ENCODE peak calls at places on chromosome 16, in four cellular contexts. One of them, this sample, is unnamed.

GRCh38 chr16:81401035-81401950 is 43.3 kb upstream of the CMIP start:
- DNase-seq in H1: no peak
- DNase-seq in H9: no peak
- DNase-seq in IMR-90: peak
- DNase-seq in this sample: no peak

GRCh38 chr16:55510185-55510805 is 1.4 kb downstream of the LPCAT2 start:
- DNase-seq in H9: no peak
- DNase-seq in IMR-90: no peak
- DNase-seq in H1: no peak
- DNase-seq in this sample: no peak

GRCh38 chr16:87658564-87659225 is 56.4 kb downstream of the JPH3 start:
- DNase-seq in IMR-90: no peak
- DNase-seq in H1: no peak
- DNase-seq in H9: peak
- DNase-seq in this sample: no peak

GRCh38 chr16:67683767-67684166 is 17.2 kb downstream of the C16orf86 start:
- DNase-seq in H9: no peak
- DNase-seq in IMR-90: no peak
- DNase-seq in H1: no peak
- DNase-seq in this sample: no peak

GRCh38 chr16:89599451-89599858 is 14.0 kb upstream of the DPEP1 start:
- DNase-seq in H1: peak
- DNase-seq in IMR-90: no peak
- DNase-seq in H9: peak
- DNase-seq in this sample: peak

GRCh38 chr16:67673712-67674580 is 7.3 kb downstream of the C16orf86 start:
- DNase-seq in IMR-90: no peak
- DNase-seq in H9: no peak
- DNase-seq in H1: no peak
- DNase-seq in this sample: no peak

GRCh38 chr16:84198401-84198800 is 7.4 kb downstream of the ADAD2 start:
- DNase-seq in H9: no peak
- DNase-seq in H1: no peak
- DNase-seq in IMR-90: peak
- DNase-seq in this sample: no peak

GRCh38 chr16:89541792-89542191 is 18.7 kb upstream of the RPL13 start:
- DNase-seq in IMR-90: no peak
- DNase-seq in H1: no peak
- DNase-seq in H9: no peak
- DNase-seq in this sample: no peak

GRCh38 chr16:66471696-66472393 is 44.8 kb downstream of the BEAN1 start:
- DNase-seq in IMR-90: no peak
- DNase-seq in H1: no peak
- DNase-seq in H9: peak
- DNase-seq in this sample: peak

GRCh38 chr16:2955779-2956565 is 8.1 kb upstream of the KREMEN2 start:
- DNase-seq in IMR-90: no peak
- DNase-seq in H1: no peak
- DNase-seq in H9: peak
- DNase-seq in this sample: no peak

GRCh38 chr16:77944631-77945030 is 77.7 kb upstream of the CLEC3A start:
- DNase-seq in IMR-90: no peak
- DNase-seq in H9: no peak
- DNase-seq in H1: no peak
- DNase-seq in this sample: no peak

GRCh38 chr16:80569440-80570105 is 28.8 kb downstream of the DYNLRB2 start:
- DNase-seq in IMR-90: peak
- DNase-seq in H9: no peak
- DNase-seq in H1: no peak
- DNase-seq in this sample: no peak

GRCh38 chr16:57607676-57608461 is 20.6 kb upstream of the ADGRG1 start:
- DNase-seq in H1: no peak
- DNase-seq in H9: peak
- DNase-seq in IMR-90: no peak
- DNase-seq in this sample: no peak

GRCh38 chr16:47079883-47080282 is 63.9 kb downstream of the NETO2 start:
- DNase-seq in IMR-90: no peak
- DNase-seq in H9: no peak
- DNase-seq in H1: no peak
- DNase-seq in this sample: no peak

GRCh38 chr16:57941016-57941656 is 29.8 kb downstream of the CNGB1 start:
- DNase-seq in H1: no peak
- DNase-seq in IMR-90: no peak
- DNase-seq in H9: no peak
- DNase-seq in this sample: no peak

GRCh38 chr16:31177136-31177535 is 2.8 kb upstream of the FUS start:
- DNase-seq in H1: no peak
- DNase-seq in IMR-90: peak
- DNase-seq in H9: no peak
- DNase-seq in this sample: no peak

GRCh38 chr16:59202463-59202862 is 468.3 kb upstream of the GOT2 start:
- DNase-seq in H1: no peak
- DNase-seq in H9: no peak
- DNase-seq in IMR-90: no peak
- DNase-seq in this sample: no peak

GRCh38 chr16:30774367-30775130 is 12.4 kb downstream of the RNF40 start:
- DNase-seq in H1: no peak
- DNase-seq in H9: no peak
- DNase-seq in IMR-90: no peak
- DNase-seq in this sample: peak

GRCh38 chr16:55846598-55847346 is 13.9 kb upstream of the CES1 start:
- DNase-seq in H9: no peak
- DNase-seq in H1: no peak
- DNase-seq in IMR-90: no peak
- DNase-seq in this sample: no peak

GRCh38 chr16:2046125-2046888 is 1.3 kb downstream of the NTHL1 start:
- DNase-seq in H1: no peak
- DNase-seq in IMR-90: no peak
- DNase-seq in H9: no peak
- DNase-seq in this sample: no peak

GRCh38 chr16:66152841-66153525 is 213.5 kb upstream of the CDH5 start:
- DNase-seq in H1: no peak
- DNase-seq in IMR-90: peak
- DNase-seq in H9: no peak
- DNase-seq in this sample: no peak

GRCh38 chr16:81881228-81881627 is 102.1 kb downstream of the PLCG2 start:
- DNase-seq in H9: no peak
- DNase-seq in IMR-90: no peak
- DNase-seq in H1: no peak
- DNase-seq in this sample: no peak

GRCh38 chr16:75789237-75789636 is 62.9 kb upstream of the CPHXL start:
- DNase-seq in IMR-90: peak
- DNase-seq in H9: no peak
- DNase-seq in H1: no peak
- DNase-seq in this sample: peak

GRCh38 chr16:31157136-31157535 is 7.3 kb upstream of the PRSS36 start:
- DNase-seq in H9: no peak
- DNase-seq in IMR-90: no peak
- DNase-seq in H1: no peak
- DNase-seq in this sample: no peak

GRCh38 chr16:22668318-22668717 is 145.6 kb upstream of the HS3ST2 start:
- DNase-seq in H9: peak
- DNase-seq in H1: no peak
- DNase-seq in IMR-90: no peak
- DNase-seq in this sample: no peak
- H3K56ac ChIP-seq in H9: no peak
- H3K56ac ChIP-seq in H1: no peak
- H3K56ac ChIP-seq in IMR-90: no peak
- H3K56ac ChIP-seq in this sample: no peak

DNA sequence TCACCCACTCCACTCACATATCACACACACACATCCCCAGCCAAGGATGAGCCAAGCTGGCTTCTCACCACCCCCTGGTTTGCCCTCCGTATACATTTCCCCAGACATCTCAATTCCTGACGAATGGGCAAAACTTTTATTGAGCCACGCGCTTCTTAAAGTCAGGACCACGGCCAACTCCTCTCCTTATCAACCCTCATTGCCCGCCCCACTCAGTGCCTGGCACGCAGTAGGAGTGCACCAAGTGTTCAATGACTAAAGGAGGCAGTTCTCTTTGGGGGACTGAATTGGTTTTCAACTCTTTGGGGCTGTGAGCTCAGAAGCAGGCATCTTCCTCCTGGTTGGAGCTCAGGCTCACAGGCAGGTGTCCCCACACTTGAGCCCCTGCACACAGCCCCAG is 22.5 kb upstream of the C16orf78 start:
- DNase-seq in H9: no peak
- DNase-seq in H1: no peak
- DNase-seq in IMR-90: no peak
- DNase-seq in this sample: peak
- H4K5ac ChIP-seq in H9: no peak
- H4K5ac ChIP-seq in H1: no peak
- H4K5ac ChIP-seq in IMR-90: no peak
- H4K5ac ChIP-seq in this sample: no peak

DNA sequence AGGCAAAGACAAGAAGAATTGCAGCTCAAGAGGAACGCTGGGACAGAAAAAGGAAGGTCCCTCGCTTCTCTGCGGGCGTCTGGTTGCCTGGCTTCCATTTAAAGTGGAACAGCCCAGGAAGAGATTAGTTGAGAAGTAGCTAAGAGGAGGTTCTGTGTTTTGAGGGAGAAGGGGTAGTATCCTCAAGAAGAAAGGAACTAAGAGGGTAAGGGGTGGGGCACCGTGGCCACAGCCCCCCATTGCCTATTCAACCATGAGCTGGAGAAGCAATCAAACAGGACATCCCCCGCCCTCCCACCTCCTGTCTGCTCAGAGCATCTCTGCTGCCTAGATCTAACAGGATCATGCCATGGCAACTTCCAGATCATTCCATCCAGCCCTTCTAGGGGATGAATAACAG is 18.1 kb upstream of the CALB2 start:
- DNase-seq in IMR-90: no peak
- DNase-seq in H1: no peak
- DNase-seq in H9: no peak
- DNase-seq in this sample: no peak
- H3K56ac ChIP-seq in IMR-90: no peak
- H3K56ac ChIP-seq in H1: no peak
- H3K56ac ChIP-seq in H9: no peak
- H3K56ac ChIP-seq in this sample: no peak

DNA sequence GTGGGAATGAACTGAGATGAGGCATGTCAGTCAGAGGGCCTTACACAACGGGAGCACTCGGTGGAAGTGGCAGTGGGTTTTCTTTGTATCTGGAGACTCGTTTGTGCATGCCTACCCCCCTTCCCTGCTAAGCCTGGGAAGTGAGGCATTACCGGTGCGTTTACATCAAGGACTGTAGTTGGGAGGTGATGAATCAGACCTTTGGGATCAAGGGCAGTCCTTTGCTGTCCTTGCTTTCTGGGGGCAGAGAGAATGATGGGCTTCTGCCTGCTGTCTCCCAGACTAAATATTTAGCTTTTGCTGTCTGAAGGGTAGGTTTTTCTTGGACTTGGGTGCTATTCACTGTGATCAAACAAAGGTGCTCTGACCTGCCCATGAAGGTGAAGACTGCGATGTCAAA is 83.0 kb downstream of the WWP2 start:
- DNase-seq in IMR-90: peak
- DNase-seq in H1: no peak
- DNase-seq in H9: no peak
- DNase-seq in this sample: peak
- H4K5ac ChIP-seq in IMR-90: no peak
- H4K5ac ChIP-seq in H1: no peak
- H4K5ac ChIP-seq in H9: no peak
- H4K5ac ChIP-seq in this sample: no peak

GRCh38 chr16:4519274-4520058 is 19.1 kb downstream of the CDIP1 start:
- DNase-seq in IMR-90: no peak
- DNase-seq in H1: no peak
- DNase-seq in H9: no peak
- DNase-seq in this sample: no peak
- H3K56ac ChIP-seq in IMR-90: no peak
- H3K56ac ChIP-seq in H1: no peak
- H3K56ac ChIP-seq in H9: no peak
- H3K56ac ChIP-seq in this sample: no peak

DNA sequence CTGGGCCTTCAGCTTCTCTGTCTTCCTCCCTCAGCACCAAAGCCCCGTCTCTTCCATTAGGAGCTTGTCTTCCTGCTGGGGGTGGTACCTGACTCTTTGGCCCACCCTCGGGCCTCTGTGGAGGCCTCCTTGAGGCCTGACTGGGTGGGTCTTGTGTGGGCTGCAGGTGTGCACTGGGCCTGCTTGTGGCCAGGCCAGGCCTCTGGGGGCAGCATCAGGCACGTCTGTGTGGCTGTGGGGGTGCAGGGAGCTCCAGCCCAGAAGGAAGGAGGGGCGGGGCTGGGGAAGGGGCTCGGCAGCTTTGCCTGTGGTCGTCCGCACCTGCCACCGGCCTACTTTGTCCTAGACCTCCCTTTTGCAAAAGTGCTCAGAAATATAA is 7.0 kb downstream of the PIGQ start:
- DNase-seq in H9: peak
- DNase-seq in H1: peak
- DNase-seq in IMR-90: no peak
- DNase-seq in this sample: peak
- H4K5ac ChIP-seq in H9: no peak
- H4K5ac ChIP-seq in H1: no peak
- H4K5ac ChIP-seq in IMR-90: no peak
- H4K5ac ChIP-seq in this sample: no peak

GRCh38 chr16:17454331-17454730 is 16.4 kb downstream of the XYLT1 start:
- DNase-seq in H9: no peak
- DNase-seq in IMR-90: no peak
- DNase-seq in H1: no peak
- DNase-seq in this sample: no peak

GRCh38 chr16:17450291-17450690 is 20.5 kb downstream of the XYLT1 start:
- DNase-seq in IMR-90: no peak
- DNase-seq in H1: no peak
- DNase-seq in H9: no peak
- DNase-seq in this sample: no peak

GRCh38 chr16:17452931-17453330 is 17.8 kb downstream of the XYLT1 start:
- DNase-seq in H1: no peak
- DNase-seq in IMR-90: peak
- DNase-seq in H9: no peak
- DNase-seq in this sample: no peak

GRCh38 chr16:17451835-17452234 is 18.9 kb downstream of the XYLT1 start:
- DNase-seq in H9: no peak
- DNase-seq in IMR-90: no peak
- DNase-seq in H1: no peak
- DNase-seq in this sample: no peak

GRCh38 chr16:17453365-17454122 is 17.2 kb downstream of the XYLT1 start:
- DNase-seq in H9: no peak
- DNase-seq in H1: no peak
- DNase-seq in IMR-90: no peak
- DNase-seq in this sample: no peak
- H3K56ac ChIP-seq in H9: no peak
- H3K56ac ChIP-seq in H1: no peak
- H3K56ac ChIP-seq in IMR-90: no peak
- H3K56ac ChIP-seq in this sample: no peak

DNA sequence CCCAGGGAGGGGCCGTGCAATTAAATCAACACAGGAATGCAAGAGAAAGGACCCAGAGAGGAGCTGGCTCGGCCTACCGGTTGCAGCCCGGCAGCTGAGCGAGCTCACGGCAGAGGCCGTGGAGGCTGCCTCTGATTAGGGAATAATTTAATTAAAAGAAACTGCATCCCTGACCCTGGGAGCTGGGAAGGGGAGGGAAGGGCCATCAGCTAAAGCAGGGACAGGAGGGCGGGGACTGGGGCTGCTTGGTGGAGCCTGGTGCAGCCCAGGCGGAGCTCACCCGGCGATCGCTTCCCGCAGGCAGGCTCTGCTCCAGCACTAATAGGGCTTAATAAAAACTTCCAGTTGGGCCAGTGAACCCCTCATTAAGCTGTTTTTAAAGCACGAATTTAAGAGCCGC is 43.4 kb downstream of the LMF1 start:
- DNase-seq in IMR-90: no peak
- DNase-seq in H1: no peak
- DNase-seq in H9: no peak
- DNase-seq in this sample: no peak
- H4K5ac ChIP-seq in IMR-90: no peak
- H4K5ac ChIP-seq in H1: no peak
- H4K5ac ChIP-seq in H9: no peak
- H4K5ac ChIP-seq in this sample: no peak

GRCh38 chr16:85882181-85882810 is 16.7 kb upstream of the IRF8 start:
- DNase-seq in H1: no peak
- DNase-seq in H9: peak
- DNase-seq in IMR-90: no peak
- DNase-seq in this sample: no peak
- H3K56ac ChIP-seq in H1: no peak
- H3K56ac ChIP-seq in H9: no peak
- H3K56ac ChIP-seq in IMR-90: no peak
- H3K56ac ChIP-seq in this sample: no peak

This sample was measured in mesendoderm.